ENCODE peak calls at places on chromosomes 3 and 15, in seven cellular contexts. Y is right lobe of liver, S is heart right ventricle, R is fibroblast of lung, P is cardiac muscle cell, E is GM23338, D is H7. M is an unnamed sample. For H3K36me3 and H3K27me3, the result is how much of the 10 kb centered on the place peaks cover.

GRCh38 chr15:38049876-38050275 is 115.4 kb downstream of the TMCO5A start:
- DNase-seq in S (no peak), D (no peak), R (no peak), P (peak), Y (no peak), E (no peak), M (no peak)

GRCh38 chr15:101308604-101309435 is 13.8 kb upstream of the SNRPA1 start:
- DNase-seq in S (no peak), D (peak), P (no peak), R (no peak), Y (peak), E (no peak), M (no peak)

GRCh38 chr3:195714380-195715011 is 6.3 kb upstream of the MUC20 start:
- DNase-seq in P (peak), S (no peak), Y (no peak), D (peak), E (no peak), R (no peak), M (peak)

GRCh38 chr15:90580086-90580485 is 50.4 kb downstream of the CRTC3 start:
- DNase-seq in P (no peak), D (no peak), R (no peak), S (no peak), E (no peak), Y (no peak), M (no peak)

GRCh38 chr3:414063-414462 is 217.5 kb downstream of the CHL1 start:
- DNase-seq in E (peak), R (peak), S (no peak), Y (no peak), P (peak), D (no peak), M (no peak)

GRCh38 chr3:48402281-48402732 is 27.6 kb downstream of the PLXNB1 start:
- DNase-seq in D (peak), R (peak), Y (peak), S (no peak), E (no peak), P (peak), M (peak)

GRCh38 chr3:113287111-113287817 is 75.9 kb downstream of the BOC start:
- DNase-seq in P (peak), D (peak), S (no peak), Y (no peak), R (peak), E (no peak), M (peak)

GRCh38 chr15:77482570-77482969 is 61.9 kb downstream of the HMG20A start:
- DNase-seq in R (peak), E (no peak), S (no peak), Y (no peak), D (no peak), P (peak), M (no peak)

GRCh38 chr15:39181348-39181747 is 399.5 kb upstream of the THBS1 start:
- DNase-seq in D (no peak), P (no peak), S (no peak), R (no peak), E (no peak), Y (no peak), M (no peak)

GRCh38 chr15:92889390-92890113 is 10.6 kb upstream of the CHD2 start:
- DNase-seq in S (no peak), P (peak), D (no peak), Y (no peak), R (no peak), E (no peak), M (no peak)

GRCh38 chr15:93037341-93038063 is 51.5 kb downstream of the RGMA start:
- DNase-seq in R (peak), P (peak), D (peak), E (no peak), Y (no peak), S (peak), M (no peak)

GRCh38 chr15:70575251-70576227 is 187.8 kb downstream of the UACA start:
- DNase-seq in P (no peak), D (no peak), Y (peak), E (no peak), S (no peak), R (no peak), M (no peak)

GRCh38 chr3:136817448-136817847 is 1.5 kb upstream of the SLC35G2 start:
- DNase-seq in P (no peak), E (no peak), R (peak), D (no peak), S (no peak), Y (no peak), M (no peak)

GRCh38 chr15:24734391-24734790 is 58.8 kb downstream of the NPAP1 start:
- DNase-seq in P (no peak), E (no peak), S (no peak), Y (no peak), R (no peak), D (no peak), M (no peak)

GRCh38 chr15:44861439-44861910 is 95.0 kb upstream of the TERB2 start:
- DNase-seq in S (no peak), P (no peak), R (no peak), E (no peak), Y (peak), D (peak), M (no peak)

GRCh38 chr3:132749786-132750185 is 27.6 kb upstream of the NPHP3 start:
- DNase-seq in R (peak), P (peak), Y (no peak), E (no peak), D (no peak), S (no peak), M (no peak)

GRCh38 chr3:66037330-66037985 is 1.3 kb downstream of the MAGI1 start:
- DNase-seq in S (peak), Y (peak), P (peak), D (peak), R (peak), E (peak), M (no peak)

GRCh38 chr3:37571269-37571668 is 290.4 kb upstream of the CTDSPL start:
- DNase-seq in R (peak), Y (no peak), S (no peak), E (no peak), D (no peak), P (peak), M (no peak)

GRCh38 chr3:50913279-50913678 is 238.6 kb downstream of the DOCK3 start:
- DNase-seq in D (no peak), R (no peak), S (peak), Y (no peak), E (no peak), P (no peak), M (no peak)

GRCh38 chr3:67648701-67649100 is 5.7 kb downstream of the SUCLG2 start:
- DNase-seq in S (no peak), D (no peak), Y (no peak), E (no peak), R (peak), P (no peak), M (no peak)

GRCh38 chr3:134197681-134198261 is 52.9 kb downstream of the RYK start:
- DNase-seq in Y (no peak), D (peak), E (peak), R (peak), S (peak), P (peak), M (no peak)

GRCh38 chr15:30985081-30985531 is 6.3 kb downstream of the MTMR10 start:
- DNase-seq in P (peak), R (peak), S (peak), E (no peak), D (no peak), Y (no peak), M (no peak)

GRCh38 chr3:113018461-113019181 is 27.8 kb downstream of the GTPBP8 start:
- DNase-seq in D (no peak), S (peak), E (no peak), R (peak), Y (no peak), P (peak), M (no peak)

GRCh38 chr3:56980798-56981390 is 79.6 kb upstream of the SPATA12 start:
- DNase-seq in D (no peak), P (peak), R (peak), Y (no peak), E (no peak), S (peak), M (peak)

GRCh38 chr3:156551746-156552145 is 3.2 kb downstream of the SSR3 start:
- DNase-seq in R (peak), Y (no peak), P (peak), E (no peak), S (no peak), D (no peak), M (peak)

GRCh38 chr3:62665627-62666433 is 209.4 kb downstream of the CADPS start:
- DNase-seq in P (peak), D (peak), Y (peak), E (peak), R (peak), S (peak), M (peak)

GRCh38 chr15:66821307-66821706 is 119.3 kb downstream of the SMAD6 start:
- DNase-seq in S (no peak), Y (peak), E (no peak), R (no peak), P (no peak), D (no peak), M (no peak)

GRCh38 chr3:79005084-79005483 is 762.7 kb downstream of the ROBO1 start:
- DNase-seq in R (peak), S (no peak), E (no peak), D (no peak), Y (no peak), P (no peak), M (no peak)

GRCh38 chr15:95326689-95327525 is 1003.6 kb upstream of the NR2F2 start:
- DNase-seq in D (peak), R (no peak), P (no peak), S (no peak), E (peak), Y (no peak), M (no peak)

GRCh38 chr15:77568014-77568959 is 64.4 kb downstream of the LINGO1 start:
- DNase-seq in R (no peak), Y (no peak), D (no peak), S (no peak), P (peak), E (no peak), M (no peak)

GRCh38 chr3:180827171-180827570 is 85.3 kb upstream of the FXR1 start:
- DNase-seq in E (no peak), Y (no peak), S (no peak), D (no peak), R (no peak), P (no peak), M (no peak)

GRCh38 chr3:197014942-197015575 is 14.6 kb downstream of the MELTF start:
- DNase-seq in P (no peak), E (no peak), D (no peak), R (no peak), S (no peak), Y (no peak), M (no peak)

GRCh38 chr3:85567074-85567676 is 608.4 kb downstream of the CADM2 start:
- DNase-seq in R (peak), Y (no peak), S (peak), D (peak), P (peak), E (peak), M (peak)

GRCh38 chr3:115836944-115837343 is 213.6 kb downstream of the GAP43 start:
- DNase-seq in E (peak), Y (no peak), S (no peak), D (peak), R (peak), P (peak), M (no peak)

GRCh38 chr15:93168913-93169312 is 79.9 kb upstream of the RGMA start:
- DNase-seq in D (no peak), R (peak), E (no peak), Y (no peak), S (no peak), P (peak), M (no peak)

GRCh38 chr3:55868347-55868746 is 381.2 kb upstream of the WNT5A start:
- DNase-seq in D (no peak), Y (no peak), E (peak), P (no peak), R (no peak), S (no peak), M (no peak)

GRCh38 chr15:73030280-73030679 is 22.0 kb upstream of the NEO1 start:
- DNase-seq in S (no peak), D (no peak), P (no peak), R (no peak), E (no peak), Y (no peak), M (no peak)

GRCh38 chr3:150612494-150612893 is 9.4 kb downstream of the SELENOT start:
- DNase-seq in E (no peak), S (no peak), Y (no peak), R (no peak), P (no peak), D (no peak), M (no peak)

GRCh38 chr3:150611666-150612065 is 8.5 kb downstream of the SELENOT start:
- DNase-seq in S (no peak), R (no peak), Y (no peak), E (no peak), D (no peak), P (no peak), M (no peak)

GRCh38 chr3:150610785-150611184 is 7.7 kb downstream of the SELENOT start:
- DNase-seq in P (peak), E (no peak), S (no peak), R (no peak), D (no peak), Y (no peak), M (no peak)

GRCh38 chr3:150607267-150608065 is 4.3 kb downstream of the SELENOT start:
- DNase-seq in P (no peak), D (no peak), Y (no peak), R (no peak), E (peak), S (no peak), M (no peak)

DNA sequence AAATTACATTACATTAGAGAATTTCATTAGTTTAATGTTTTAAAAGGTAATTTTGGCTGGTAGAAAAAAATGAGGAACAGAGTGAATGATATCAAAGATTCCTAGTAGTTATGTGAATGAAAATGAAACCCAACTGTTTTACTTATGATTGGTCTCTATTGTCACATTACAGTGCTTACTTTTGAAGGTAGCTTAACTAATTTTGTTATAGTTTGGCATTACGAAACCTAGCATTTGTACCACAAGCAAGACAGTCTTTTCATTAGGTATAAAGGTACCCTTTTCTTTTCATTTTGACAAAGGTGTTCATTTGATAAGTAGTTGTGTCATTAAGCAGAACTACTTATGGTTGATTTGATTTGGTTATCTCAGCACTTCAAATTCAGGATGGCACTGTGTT is 6.9 kb downstream of the SELENOT start:
- DNase-seq in D (no peak), S (no peak), E (no peak), R (no peak), Y (no peak), P (no peak), M (no peak)
- H3K36me3 ChIP-seq in D (under half), S (under half), E (under half), R (under half), Y (under half), P (under half), M (under half)

GRCh38 chr3:146861262-146861661 is 256.1 kb upstream of the PLSCR5 start:
- DNase-seq in R (no peak), P (no peak), E (no peak), S (no peak), Y (no peak), D (no peak), M (no peak)
- H3K4me3 ChIP-seq in R (no peak), P (no peak), E (no peak), S (no peak), Y (no peak), D (no peak), M (no peak)

GRCh38 chr3:106033654-106034053 is 164.8 kb upstream of the CBLB start:
- DNase-seq in S (no peak), R (no peak), Y (no peak), D (no peak), P (no peak), E (no peak), M (no peak)

GRCh38 chr3:106034313-106034712 is 165.5 kb upstream of the CBLB start:
- DNase-seq in D (no peak), P (no peak), S (no peak), R (peak), Y (no peak), E (no peak), M (no peak)

GRCh38 chr3:106035618-106036017 is 166.8 kb upstream of the CBLB start:
- DNase-seq in E (no peak), D (no peak), Y (no peak), S (no peak), P (no peak), R (no peak), M (no peak)

GRCh38 chr3:106032479-106032878 is 163.7 kb upstream of the CBLB start:
- DNase-seq in P (no peak), S (no peak), R (no peak), E (no peak), D (no peak), Y (no peak), M (no peak)

GRCh38 chr3:106036706-106037105 is 167.9 kb upstream of the CBLB start:
- DNase-seq in E (no peak), Y (no peak), S (no peak), D (no peak), R (no peak), P (no peak), M (no peak)
- H3K27me3 ChIP-seq in E (under half), Y (under half), S (under half), D (under half), R (under half), P (under half), M (under half)

GRCh38 chr3:14146381-14147062 is 21.7 kb downstream of the TMEM43 start:
- DNase-seq in S (no peak), Y (no peak), E (no peak), P (no peak), R (no peak), D (no peak), M (no peak)

GRCh38 chr3:14144423-14145075 is 19.7 kb downstream of the TMEM43 start:
- DNase-seq in Y (peak), P (peak), E (peak), R (peak), D (peak), S (peak), M (peak)

GRCh38 chr3:14145670-14146380 is 21.0 kb downstream of the TMEM43 start:
- DNase-seq in S (no peak), Y (no peak), P (no peak), E (peak), R (no peak), D (peak), M (no peak)

GRCh38 chr3:14143826-14144225 is 19.0 kb downstream of the TMEM43 start:
- DNase-seq in R (peak), Y (no peak), S (peak), P (peak), D (peak), E (peak), M (peak)

GRCh38 chr3:14145236-14145635 is 20.4 kb downstream of the TMEM43 start:
- DNase-seq in P (peak), E (no peak), D (no peak), R (peak), S (no peak), Y (no peak), M (no peak)
- H3K36me3 ChIP-seq in P (under half), E (under half), D (under half), R (under half), S (half or more), Y (under half), M (under half)

DNA sequence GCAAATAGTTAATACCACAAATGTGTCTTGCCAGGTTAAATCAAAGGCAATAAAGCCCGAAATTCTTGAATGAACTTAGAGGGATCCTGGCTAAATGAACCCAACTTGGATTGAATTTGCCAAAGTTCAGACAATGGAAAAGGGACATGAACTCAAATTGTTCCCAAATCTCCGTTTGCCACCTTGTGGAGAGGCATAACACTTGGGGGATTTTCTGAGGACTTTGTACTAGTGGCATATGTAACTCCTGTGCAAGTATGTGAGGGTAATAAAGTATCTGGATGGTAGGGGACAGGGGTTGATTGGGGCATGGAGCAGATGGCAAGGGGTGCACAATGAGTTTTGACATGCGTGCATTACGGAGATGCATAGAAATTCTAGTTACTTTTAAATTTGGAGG is 1.3 kb upstream of the TCAIM start:
- DNase-seq in Y (no peak), R (no peak), S (no peak), E (peak), P (no peak), D (no peak), M (no peak)
- H3K4me3 ChIP-seq in Y (peak), R (peak), S (peak), E (peak), P (peak), D (peak), M (peak)

GRCh38 chr3:152225176-152225575 is 43.6 kb upstream of the MBNL1 start:
- DNase-seq in Y (no peak), E (no peak), P (no peak), R (no peak), S (no peak), D (no peak), M (no peak)

GRCh38 chr3:152232679-152233078 is 36.0 kb upstream of the MBNL1 start:
- DNase-seq in P (no peak), S (no peak), Y (no peak), R (no peak), D (no peak), E (no peak), M (no peak)

GRCh38 chr3:152230367-152230766 is 38.4 kb upstream of the MBNL1 start:
- DNase-seq in Y (no peak), E (no peak), P (no peak), S (no peak), R (no peak), D (no peak), M (no peak)

GRCh38 chr3:152232001-152232400 is 36.7 kb upstream of the MBNL1 start:
- DNase-seq in E (no peak), P (no peak), Y (no peak), S (no peak), R (no peak), D (no peak), M (no peak)

DNA sequence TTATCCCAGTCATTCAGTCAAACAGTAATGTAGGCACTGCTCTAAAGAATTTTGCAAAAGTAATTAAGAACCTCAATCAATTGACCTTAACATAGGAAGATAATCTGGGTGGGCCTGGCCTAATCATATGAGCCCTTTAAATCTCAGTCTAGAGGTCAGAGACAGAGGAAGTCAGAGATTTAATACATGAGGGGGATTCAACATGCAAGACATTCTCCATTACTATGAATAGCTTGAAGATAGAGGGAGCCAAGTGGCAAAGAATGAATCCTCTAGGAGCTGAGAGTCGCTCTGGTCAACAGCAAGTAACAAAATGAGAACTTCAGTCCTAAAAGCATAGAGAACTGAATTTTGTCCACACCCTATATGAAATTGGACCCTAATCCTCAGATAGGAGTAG is 39.0 kb upstream of the MBNL1 start:
- DNase-seq in R (no peak), P (no peak), Y (no peak), D (no peak), E (peak), S (no peak), M (no peak)
- H3K27me3 ChIP-seq in R (under half), P (under half), Y (under half), D (under half), E (under half), S (under half), M (under half)

GRCh38 chr3:122947621-122948202 is 79.9 kb downstream of the SEMA5B start:
- DNase-seq in D (no peak), E (no peak), S (no peak), R (no peak), P (peak), Y (no peak), M (no peak)

GRCh38 chr3:122946185-122946584 is 81.4 kb downstream of the SEMA5B start:
- DNase-seq in R (no peak), E (no peak), S (no peak), D (no peak), P (no peak), Y (no peak), M (no peak)

GRCh38 chr3:122947086-122947611 is 80.4 kb downstream of the SEMA5B start:
- DNase-seq in R (no peak), S (no peak), Y (no peak), P (no peak), D (no peak), E (no peak), M (no peak)

GRCh38 chr3:122945230-122945629 is 82.3 kb downstream of the SEMA5B start:
- DNase-seq in P (no peak), S (no peak), D (no peak), Y (no peak), E (no peak), R (no peak), M (no peak)

GRCh38 chr3:122948398-122948797 is 79.2 kb downstream of the SEMA5B start:
- DNase-seq in P (no peak), E (peak), Y (no peak), R (no peak), S (no peak), D (peak), M (no peak)
- H3K36me3 ChIP-seq in P (under half), E (under half), Y (under half), R (under half), S (under half), D (under half), M (under half)

M was measured in MG63.